ENCODE peak calls at places on chromosomes 11 and 22, in seven cellular contexts. J, Y, R, A, O, T and D are unnamed samples.

GRCh38 chr11:103202048-103202651 is 92.9 kb downstream of the DYNC2H1 start:
- DNase-seq in J (peak; percentile 44), Y (peak; percentile 72), R (peak; percentile 38), A (peak; percentile 63), O (no peak), T (no peak), D (peak; percentile 26)

GRCh38 chr11:37088573-37088910 is 490.5 kb upstream of the RAG2 start:
- DNase-seq in J (no peak), Y (no peak), R (no peak), A (no peak), O (no peak), T (no peak), D (no peak)

GRCh38 chr11:66568124-66568916 is at the start of gene CTSF:
- DNase-seq in J (peak; percentile 51), Y (peak; percentile 74), R (peak; percentile 60), A (peak; percentile 49), O (peak; percentile 83), T (no peak), D (peak; percentile 15)

GRCh38 chr11:9758676-9759518 is 95.0 kb downstream of the SWAP70 start:
- DNase-seq in J (peak; percentile 95), Y (peak; percentile 83), R (peak; percentile 72), A (peak; percentile 64), O (peak; percentile 88), T (no peak), D (no peak)

GRCh38 chr11:56932572-56933235 is 56.0 kb upstream of the OR5AK2 start:
- DNase-seq in J (peak; percentile 67), Y (peak; percentile 92), R (peak; percentile 84), A (peak; percentile 28), O (no peak), T (peak; percentile 23), D (peak; percentile 8)

GRCh38 chr11:88849368-88849767 is 216.4 kb downstream of the GRM5 start:
- DNase-seq in J (no peak), Y (peak; percentile 25), R (peak; percentile 79), A (peak; percentile 68), O (no peak), T (peak; percentile 54), D (no peak)

GRCh38 chr22:31912402-31912733 is 32.0 kb upstream of the YWHAH start:
- DNase-seq in J (no peak), Y (peak; percentile 43), R (no peak), A (peak; percentile 16), O (no peak), T (no peak), D (no peak)

GRCh38 chr11:118217575-118217974 is 7.2 kb downstream of the JAML start:
- DNase-seq in J (peak; percentile 31), Y (no peak), R (no peak), A (no peak), O (no peak), T (no peak), D (no peak)

GRCh38 chr22:49075150-49075549 is 752.5 kb downstream of the BRD1 start:
- DNase-seq in J (no peak), Y (no peak), R (no peak), A (no peak), O (no peak), T (no peak), D (no peak)

GRCh38 chr11:8646873-8647272 is 35.6 kb downstream of the TRIM66 start:
- DNase-seq in J (no peak), Y (no peak), R (no peak), A (no peak), O (no peak), T (no peak), D (no peak)
- TF ChIP-seq CTCF in J (no peak), Y (no peak), R (no peak), A (no peak), O (no peak), T (no peak), D (no peak)

DNA sequence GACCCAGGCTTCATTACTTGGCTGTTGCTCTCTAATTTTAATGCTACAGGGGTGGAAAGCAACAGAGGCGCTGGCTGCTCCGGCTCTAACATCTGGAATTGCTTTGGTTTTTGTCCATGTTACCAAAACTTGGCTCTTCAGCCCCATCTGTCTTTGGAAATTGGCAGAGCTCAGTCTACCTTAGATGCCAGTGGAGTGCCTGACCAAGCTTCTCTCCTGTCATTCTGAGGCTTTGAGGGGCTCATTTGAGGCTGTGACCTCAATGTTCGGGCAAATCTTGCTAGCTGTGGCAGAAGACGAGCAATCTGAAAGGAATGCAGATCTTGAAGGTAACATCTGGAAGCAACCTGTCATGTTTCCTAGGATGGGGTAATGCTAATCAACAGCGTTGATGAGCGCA is 409.5 kb upstream of the SYN3 start:
- DNase-seq in J (no peak), Y (peak; percentile 2), R (no peak), A (no peak), O (no peak), T (no peak), D (no peak)
- TF ChIP-seq CTCF in J (no peak), Y (no peak), R (no peak), A (peak; percentile 10), O (peak; percentile 38), T (peak; percentile 38), D (no peak)

GRCh38 chr11:111532365-111532709 is 8.2 kb upstream of the LAYN start:
- DNase-seq in J (peak; percentile 50), Y (no peak), R (no peak), A (no peak), O (no peak), T (no peak), D (no peak)

GRCh38 chr11:111530091-111530490 is 10.4 kb upstream of the LAYN start:
- DNase-seq in J (no peak), Y (no peak), R (peak; percentile 88), A (no peak), O (no peak), T (no peak), D (no peak)

GRCh38 chr11:111528557-111528956 is 12.0 kb upstream of the LAYN start:
- DNase-seq in J (no peak), Y (peak; percentile 29), R (peak; percentile 23), A (peak; percentile 24), O (no peak), T (no peak), D (no peak)

GRCh38 chr11:111531687-111532364 is 8.7 kb upstream of the LAYN start:
- DNase-seq in J (peak; percentile 82), Y (peak; percentile 94), R (peak; percentile 94), A (peak; percentile 95), O (no peak), T (peak; percentile 77), D (peak; percentile 68)

DNA sequence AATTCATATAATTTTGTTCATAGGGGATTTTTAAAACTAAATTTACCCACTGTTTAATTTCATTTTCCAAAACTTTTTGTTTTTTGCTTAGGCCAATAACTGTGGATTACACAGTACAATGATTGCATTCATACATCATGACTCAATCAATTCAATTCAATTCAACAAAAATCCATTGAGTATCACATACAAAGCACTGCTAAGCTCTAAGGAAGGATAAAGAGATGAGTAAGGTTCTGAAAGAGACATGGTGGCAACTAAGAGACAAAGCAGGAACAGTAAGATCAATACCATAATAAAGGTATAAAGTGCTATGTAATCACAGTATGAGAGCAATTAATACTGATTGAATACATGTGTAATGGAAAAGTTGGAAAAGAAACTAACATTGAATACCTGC is 9.4 kb upstream of the LAYN start:
- DNase-seq in J (no peak), Y (peak; percentile 65), R (no peak), A (peak; percentile 67), O (no peak), T (no peak), D (no peak)
- TF ChIP-seq CTCF in J (no peak), Y (no peak), R (no peak), A (no peak), O (no peak), T (no peak), D (no peak)

GRCh38 chr11:85809881-85810280 is 1.1 kb downstream of the SYTL2 start:
- DNase-seq in J (peak; percentile 75), Y (no peak), R (no peak), A (no peak), O (no peak), T (no peak), D (no peak)
- TF ChIP-seq CTCF in J (no peak), Y (no peak), R (peak; percentile 28), A (no peak), O (no peak), T (no peak), D (peak; percentile 42)

DNA sequence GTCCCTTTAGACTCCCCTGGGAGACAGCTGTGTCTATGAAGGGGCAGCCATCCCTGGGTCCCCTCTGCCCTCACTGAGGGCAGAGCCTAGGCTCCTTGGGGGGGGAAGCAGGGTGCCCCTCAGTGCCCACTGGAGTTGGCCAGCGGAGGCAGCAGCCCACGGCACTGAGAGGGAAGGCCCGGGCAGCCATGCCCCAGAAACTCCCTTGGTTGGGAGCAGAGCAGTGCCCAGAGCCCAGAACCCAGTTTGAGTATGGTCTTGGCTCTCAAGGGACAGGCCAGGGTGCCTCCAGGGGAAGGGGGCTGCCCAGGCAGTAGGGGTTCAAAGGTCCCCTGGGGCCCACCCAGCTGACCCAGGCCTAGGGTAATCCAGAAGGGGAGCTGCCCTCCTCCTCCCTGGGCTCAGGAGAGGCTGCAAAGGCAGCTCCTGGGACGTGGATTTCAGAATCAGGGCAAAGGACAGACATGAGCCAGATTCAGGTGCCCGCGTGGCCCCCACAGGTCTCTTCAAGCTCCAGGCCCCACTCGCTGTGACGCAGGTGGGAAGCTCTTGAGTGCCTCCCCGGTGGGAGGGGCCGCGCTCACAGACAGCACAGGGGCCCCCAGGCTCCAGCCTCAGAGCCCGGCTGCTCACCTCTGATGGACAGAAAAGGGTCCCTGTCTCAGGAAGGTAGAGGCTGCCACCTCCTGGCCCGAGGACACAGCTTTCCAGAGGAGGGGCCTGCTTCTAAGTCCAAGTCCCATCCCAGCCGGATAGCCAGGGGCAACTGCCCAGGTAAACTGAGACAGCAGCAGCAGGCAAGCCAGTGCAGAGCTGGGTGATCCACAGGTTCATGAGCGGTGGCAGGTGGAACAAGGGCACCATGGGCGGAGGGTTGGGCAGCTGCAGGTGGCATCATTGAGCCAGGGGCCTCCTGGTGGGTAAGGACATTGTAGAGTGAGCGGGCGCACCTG is 2.6 kb downstream of the C11orf21 start:
- DNase-seq in J (peak; percentile 35), Y (peak; percentile 6), R (no peak), A (no peak), O (peak; percentile 52), T (no peak), D (no peak)
- TF ChIP-seq CTCF in J (no peak), Y (peak; percentile 7), R (peak; percentile 11), A (peak; percentile 14), O (peak; percentile 50), T (peak; percentile 24), D (peak; percentile 25)